ENCODE peak calls at places on chromosome 13, in nine cellular contexts. M is C1 segment of cervical spinal cord; S is EH; Q is stimulated activated naive B cell treated with anti-CD40 and anti-IgM and Interleukin-4, amounts not matched to agents 10 μg/mL and 1 μg/mL and 100 μg/mL, for 72 hours; C is GM04504; B is ovary; T is activated T-helper 2 cell treated with anti-CD3 and anti-CD28 coated beads, Interferon-gamma antibody, Interleukin-2, Interleukin-4, amounts not matched to agents 10 μg/mL and 5 μg/mL and 100 μg/mL, durations not matched to agents 14 hours and 24 hours and 36 hours; E is ELR; Z is psoas muscle. H is an unnamed sample.

GRCh38 chr13:106393776-106394175 is 141.7 kb downstream of the EFNB2 start:
- DNase-seq in S (peak), E (no peak), T (no peak), Z (no peak), B (no peak), C (no peak), M (no peak), Q (no peak), H (no peak)

GRCh38 chr13:109151255-109151654 is 521.8 kb downstream of the MYO16 start:
- DNase-seq in Q (no peak), Z (no peak), E (peak), C (no peak), B (no peak), S (no peak), T (no peak), M (no peak), H (no peak)

GRCh38 chr13:31046711-31047279 is 114.3 kb downstream of the TEX26 start:
- DNase-seq in C (no peak), Q (no peak), B (peak), T (no peak), M (no peak), S (peak), Z (no peak), E (peak), H (peak)

GRCh38 chr13:99386911-99387788 is 80.0 kb upstream of the GPR183 start:
- DNase-seq in Q (peak), B (no peak), M (no peak), S (peak), C (no peak), Z (peak), T (peak), E (peak), H (peak)

GRCh38 chr13:20258208-20258962 is 26.3 kb upstream of the GJB6 start:
- DNase-seq in T (no peak), C (no peak), Z (no peak), B (peak), M (no peak), E (no peak), Q (no peak), S (no peak), H (no peak)

GRCh38 chr13:30119476-30119875 is 187.9 kb downstream of the KATNAL1 start:
- DNase-seq in Z (no peak), T (peak), Q (no peak), B (no peak), M (no peak), S (peak), E (peak), C (peak), H (no peak)

GRCh38 chr13:42048625-42049453 is at the start of gene DGKH:
- DNase-seq in Z (peak), Q (peak), T (peak), M (peak), S (peak), C (no peak), E (peak), B (peak), H (peak)

GRCh38 chr13:25939961-25940687 is 111.7 kb downstream of the SHISA2 start:
- DNase-seq in Z (no peak), E (no peak), S (no peak), B (no peak), T (no peak), Q (no peak), M (no peak), C (no peak), H (no peak)

GRCh38 chr13:37486171-37486661 is 112.4 kb downstream of the POSTN start:
- DNase-seq in B (no peak), M (no peak), C (no peak), Q (no peak), E (no peak), S (peak), T (no peak), Z (no peak), H (no peak)

GRCh38 chr13:31827707-31828106 is 88.4 kb downstream of the RXFP2 start:
- DNase-seq in C (no peak), T (no peak), Q (no peak), M (no peak), B (no peak), E (no peak), Z (no peak), S (no peak), H (no peak)

GRCh38 chr13:98476538-98476966 is 100.4 kb downstream of the STK24 start:
- DNase-seq in C (peak), Z (peak), T (peak), S (peak), B (no peak), M (no peak), E (peak), Q (peak), H (no peak)

GRCh38 chr13:109370486-109370885 is 415.9 kb downstream of the IRS2 start:
- DNase-seq in C (no peak), E (no peak), Q (no peak), T (no peak), B (no peak), M (no peak), Z (no peak), S (no peak), H (no peak)

GRCh38 chr13:39783051-39783450 is 127.6 kb downstream of the COG6 start:
- DNase-seq in E (peak), T (no peak), M (no peak), B (no peak), C (no peak), Q (no peak), S (no peak), Z (no peak), H (no peak)

GRCh38 chr13:111482126-111482525 is 161.7 kb downstream of the TEX29 start:
- DNase-seq in B (no peak), E (no peak), T (no peak), Q (no peak), M (no peak), C (no peak), S (no peak), Z (no peak), H (no peak)

GRCh38 chr13:82747331-82747730 is 1134.9 kb downstream of the SLITRK1 start:
- DNase-seq in S (peak), Z (no peak), B (no peak), E (no peak), C (no peak), Q (no peak), T (no peak), M (no peak), H (no peak)

GRCh38 chr13:39684531-39685137 is 29.2 kb downstream of the COG6 start:
- DNase-seq in M (no peak), Z (no peak), T (no peak), E (peak), Q (no peak), S (peak), B (no peak), C (no peak), H (no peak)

GRCh38 chr13:32278456-32278855 is 36.7 kb downstream of the ZAR1L start:
- DNase-seq in B (no peak), Z (no peak), Q (no peak), T (no peak), S (peak), E (peak), C (peak), M (no peak), H (no peak)

GRCh38 chr13:33524086-33524485 is 238.5 kb upstream of the STARD13 start:
- DNase-seq in C (peak), Q (no peak), Z (no peak), M (no peak), E (peak), S (peak), T (no peak), B (no peak), H (no peak)

GRCh38 chr13:107721436-107721835 is 493.9 kb downstream of the LIG4 start:
- DNase-seq in T (no peak), C (no peak), Z (no peak), E (no peak), S (no peak), M (no peak), B (no peak), Q (no peak), H (no peak)

GRCh38 chr13:103926118-103926517 is 859.9 kb upstream of the SLC10A2 start:
- DNase-seq in T (no peak), S (no peak), M (no peak), B (no peak), Q (no peak), E (no peak), Z (no peak), C (no peak), H (no peak)

H was measured in heart right ventricle.